ENCODE peak calls at places on chromosomes 6 and 20, in nine cellular contexts. W, T, E, A, Q, Z, F, U and M are unnamed samples.

GRCh38 chr20:15930324-15931305 is 642.6 kb downstream of the KIF16B start:
- DNase-seq in A (peak), Q (no peak), F (peak), U (no peak), Z (peak), E (no peak), W (peak), T (peak), M (no peak)

GRCh38 chr6:133341607-133342158 is 100.5 kb downstream of the EYA4 start:
- DNase-seq in T (no peak), E (no peak), F (peak), Q (no peak), Z (peak), U (no peak), W (peak), A (no peak), M (no peak)

GRCh38 chr6:170273681-170274080 is 17.2 kb downstream of the DLL1 start:
- DNase-seq in A (no peak), U (no peak), Z (no peak), F (no peak), Q (no peak), W (no peak), E (no peak), T (no peak), M (no peak)

GRCh38 chr6:11197175-11197535 is 35.3 kb downstream of the NEDD9 start:
- DNase-seq in F (peak), U (no peak), W (no peak), A (no peak), E (no peak), Z (peak), T (no peak), Q (no peak), M (no peak)

GRCh38 chr6:33251390-33252012 is 20.2 kb downstream of the VPS52 start:
- DNase-seq in W (no peak), A (no peak), T (no peak), F (no peak), Z (no peak), Q (no peak), E (no peak), U (no peak), M (no peak)

GRCh38 chr6:163314791-163315404 is 99.6 kb upstream of the QKI start:
- DNase-seq in U (no peak), F (no peak), E (no peak), A (no peak), W (no peak), Z (no peak), T (peak), Q (peak), M (no peak)

GRCh38 chr20:36775196-36775595 is 1.6 kb upstream of the DSN1 start:
- DNase-seq in T (no peak), F (no peak), Z (no peak), W (no peak), Q (no peak), A (no peak), U (no peak), E (no peak), M (no peak)

GRCh38 chr6:158688860-158689259 is 39.0 kb downstream of the SYTL3 start:
- DNase-seq in W (no peak), E (no peak), U (no peak), Q (no peak), T (no peak), A (no peak), F (peak), Z (peak), M (no peak)

GRCh38 chr6:35415065-35415880 is 36.9 kb upstream of the FANCE start:
- DNase-seq in F (peak), Z (no peak), Q (peak), W (peak), U (no peak), E (no peak), T (peak), A (peak), M (peak)

GRCh38 chr6:11918021-11918738 is 93.9 kb upstream of the HIVEP1 start:
- DNase-seq in Z (no peak), A (no peak), T (no peak), F (peak), Q (no peak), U (no peak), E (no peak), W (no peak), M (no peak)

GRCh38 chr6:156741287-156742073 is 35.7 kb upstream of the ARID1B start:
- DNase-seq in E (no peak), W (no peak), F (no peak), A (no peak), T (no peak), Q (no peak), Z (no peak), U (no peak), M (no peak)

GRCh38 chr6:150366118-150366778 is 2.6 kb upstream of the IYD start:
- DNase-seq in E (no peak), W (no peak), T (no peak), Q (no peak), Z (no peak), A (no peak), F (no peak), U (no peak), M (no peak)

GRCh38 chr6:5592911-5593519 is 331.7 kb downstream of the FARS2 start:
- DNase-seq in E (no peak), U (no peak), T (no peak), Q (no peak), F (no peak), Z (no peak), A (no peak), W (no peak), M (no peak)

GRCh38 chr20:1775117-1775516 is 117.5 kb upstream of the SIRPG start:
- DNase-seq in Z (no peak), U (no peak), Q (no peak), E (no peak), T (no peak), W (no peak), F (peak), A (no peak), M (no peak)

GRCh38 chr6:45724511-45724910 is 291.1 kb downstream of the CLIC5 start:
- DNase-seq in F (peak), Z (peak), W (peak), A (no peak), U (no peak), Q (no peak), T (no peak), E (no peak), M (no peak)

GRCh38 chr6:170212956-170213636 is 77.8 kb downstream of the DLL1 start:
- DNase-seq in A (no peak), W (no peak), Z (no peak), U (no peak), F (no peak), Q (no peak), T (no peak), E (no peak), M (peak)

GRCh38 chr6:63525186-63525878 is 46.9 kb upstream of the LOC128125822 start:
- DNase-seq in U (no peak), E (no peak), Z (no peak), T (no peak), W (no peak), A (no peak), Q (no peak), F (no peak), M (no peak)

GRCh38 chr6:138104618-138105213 is 2.5 kb downstream of the PERP start:
- DNase-seq in T (no peak), Z (no peak), A (no peak), U (no peak), E (no peak), F (no peak), W (peak), Q (no peak), M (no peak)

GRCh38 chr6:45746046-45746445 is 269.6 kb downstream of the CLIC5 start:
- DNase-seq in T (no peak), W (no peak), U (no peak), A (peak), Z (no peak), E (no peak), F (peak), Q (no peak), M (no peak)

GRCh38 chr6:139372326-139373153 is 1.9 kb downstream of the CITED2 start:
- DNase-seq in U (no peak), T (no peak), W (no peak), Z (no peak), F (peak), E (no peak), Q (no peak), A (no peak), M (no peak)

GRCh38 chr20:62367483-62368302 is 581 bp upstream of the LAMA5 start:
- DNase-seq in Z (no peak), A (peak), W (peak), Q (no peak), F (no peak), E (no peak), U (no peak), T (no peak), M (peak)

GRCh38 chr6:1608976-1609661 is 596 bp upstream of the FOXC1 start:
- DNase-seq in Z (no peak), T (no peak), E (no peak), A (peak), F (peak), W (peak), U (no peak), Q (no peak), M (no peak)

GRCh38 chr6:91132461-91132860 is 545.6 kb upstream of the MAP3K7 start:
- DNase-seq in F (no peak), U (no peak), T (no peak), W (no peak), Z (no peak), A (peak), Q (no peak), E (no peak), M (no peak)